ENCODE peak calls at places on chromosomes 16 and 17, in seven cellular contexts. Y is GM20000, V is mucosa of descending colon, O is foreskin fibroblast, R is adrenal gland, I is GM10248, P is HFFc6. H is an unnamed sample.

GRCh38 chr17:19647697-19648474 is 665 bp upstream of the ALDH3A2 start:
- DNase-seq in Y (peak; percentile 52), V (peak; percentile 73), O (peak; percentile 82), R (peak; percentile 79), I (peak; percentile 46), P (peak; percentile 58), H (peak; percentile 49)

GRCh38 chr17:74981979-74982662 is 5.3 kb upstream of the CDR2L start:
- DNase-seq in Y (peak; percentile 81), V (peak; percentile 79), O (peak; percentile 76), R (peak; percentile 78), I (peak; percentile 75), P (no peak), H (peak; percentile 86)

GRCh38 chr17:50884354-50885311 is 18.5 kb upstream of the TOB1 start:
- DNase-seq in Y (no peak), V (peak; percentile 61), O (no peak), R (no peak), I (no peak), P (no peak), H (no peak)

GRCh38 chr16:49821156-49821555 is 34.8 kb downstream of the ZNF423 start:
- DNase-seq in Y (no peak), V (no peak), O (no peak), R (no peak), I (no peak), P (no peak), H (no peak)

GRCh38 chr17:59361386-59361785 is 29.9 kb downstream of the YPEL2 start:
- DNase-seq in Y (no peak), V (no peak), O (peak; percentile 93), R (peak; percentile 43), I (no peak), P (peak; percentile 97), H (no peak)

GRCh38 chr16:22395960-22396359 is 21.5 kb upstream of the CDR2 start:
- DNase-seq in Y (no peak), V (no peak), O (no peak), R (no peak), I (no peak), P (no peak), H (no peak)

GRCh38 chr17:48636177-48637018 is 10.2 kb upstream of the HOXB9 start:
- DNase-seq in Y (peak; percentile 87), V (peak; percentile 94), O (peak; percentile 54), R (peak; percentile 74), I (peak; percentile 82), P (peak; percentile 14), H (peak; percentile 79)

GRCh38 chr17:74249966-74250365 is 24.1 kb upstream of the DNAI2 start:
- DNase-seq in Y (no peak), V (no peak), O (no peak), R (no peak), I (no peak), P (no peak), H (no peak)

GRCh38 chr16:28192811-28193529 is 18.8 kb downstream of the XPO6 start:
- DNase-seq in Y (peak; percentile 73), V (peak; percentile 43), O (no peak), R (no peak), I (peak; percentile 74), P (no peak), H (peak; percentile 74)

GRCh38 chr16:85150331-85150940 is 38.2 kb upstream of the CIBAR2 start:
- DNase-seq in Y (no peak), V (no peak), O (no peak), R (no peak), I (no peak), P (no peak), H (no peak)

DNA sequence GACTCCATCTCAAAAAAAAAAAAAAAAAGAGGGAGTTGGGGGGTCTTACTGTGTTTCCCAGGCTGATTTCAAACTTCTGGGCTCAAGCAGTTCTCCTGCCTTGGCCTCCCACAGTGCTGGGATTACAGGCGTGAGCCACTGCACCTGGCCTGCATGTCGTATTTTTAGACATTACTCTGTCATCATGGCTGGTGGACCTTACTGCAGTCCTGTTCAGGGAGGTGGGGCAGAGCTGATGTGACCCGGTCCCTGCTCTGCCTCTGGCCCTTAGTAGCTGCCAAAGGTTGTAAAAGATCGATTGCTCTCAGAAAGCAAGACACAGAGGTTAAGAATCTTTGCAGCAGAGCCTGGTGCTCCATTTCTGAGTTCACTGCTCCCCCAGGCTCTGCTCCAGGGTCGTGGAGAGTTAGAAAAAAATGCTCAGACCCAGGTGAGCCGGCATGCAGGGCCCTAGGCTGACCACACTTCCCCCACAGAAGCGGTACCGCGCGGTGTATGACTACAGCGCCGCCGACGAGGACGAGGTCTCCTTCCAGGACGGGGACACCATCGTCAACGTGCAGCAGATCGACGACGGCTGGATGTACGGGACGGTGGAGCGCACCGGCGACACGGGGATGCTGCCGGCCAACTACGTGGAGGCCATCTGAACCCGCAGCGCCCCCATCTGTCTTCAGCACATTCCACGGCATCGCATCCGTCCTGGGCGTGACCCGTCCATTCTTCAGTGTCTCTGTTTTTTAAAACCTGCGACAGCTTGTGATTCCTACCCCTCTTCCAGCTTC is 7.1 kb upstream of the LASP1NB start:
- DNase-seq in Y (no peak), V (no peak), O (no peak), R (no peak), I (no peak), P (no peak), H (no peak)
- TF ChIP-seq CTCF in Y (no peak), V (no peak), O (no peak), R (no peak), I (no peak), P (peak; percentile 26), H (no peak)

GRCh38 chr17:39678340-39679116 is 9.3 kb downstream of the PGAP3 start:
- DNase-seq in Y (no peak), V (peak; percentile 91), O (no peak), R (no peak), I (no peak), P (no peak), H (no peak)
- TF ChIP-seq CTCF in Y (no peak), V (no peak), O (no peak), R (no peak), I (no peak), P (no peak), H (no peak)

DNA sequence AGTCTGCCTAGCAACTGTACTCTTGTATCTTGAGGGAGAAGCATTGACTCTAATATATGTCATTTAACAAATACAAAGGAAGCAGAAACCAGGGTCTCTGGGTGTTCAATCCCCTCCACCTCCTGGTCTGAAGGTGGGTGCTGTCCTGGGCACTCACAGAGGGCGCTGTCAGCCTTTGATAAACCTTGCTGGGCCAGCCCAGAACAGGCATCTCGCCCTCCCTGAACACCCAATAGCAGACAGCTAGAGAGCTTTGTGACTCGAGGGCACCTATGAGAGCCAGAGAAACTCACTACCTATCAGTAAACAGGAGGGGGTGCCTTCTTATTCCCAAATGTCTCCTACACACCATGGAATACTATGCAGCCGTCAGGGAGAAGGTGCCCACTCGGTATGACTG is 6.4 kb upstream of the PIPOX start:
- DNase-seq in Y (no peak), V (no peak), O (no peak), R (no peak), I (no peak), P (no peak), H (no peak)
- TF ChIP-seq CTCF in Y (no peak), V (no peak), O (no peak), R (no peak), I (no peak), P (no peak), H (no peak)

GRCh38 chr17:76793775-76794174 is 55.9 kb downstream of the MFSD11 start:
- DNase-seq in Y (peak; percentile 40), V (no peak), O (peak; percentile 67), R (no peak), I (no peak), P (peak; percentile 23), H (peak; percentile 39)
- TF ChIP-seq CTCF in Y (peak; percentile 22), V (no peak), O (peak; percentile 56), R (peak; percentile 4), I (peak; percentile 42), P (peak; percentile 75), H (peak; percentile 52)

DNA sequence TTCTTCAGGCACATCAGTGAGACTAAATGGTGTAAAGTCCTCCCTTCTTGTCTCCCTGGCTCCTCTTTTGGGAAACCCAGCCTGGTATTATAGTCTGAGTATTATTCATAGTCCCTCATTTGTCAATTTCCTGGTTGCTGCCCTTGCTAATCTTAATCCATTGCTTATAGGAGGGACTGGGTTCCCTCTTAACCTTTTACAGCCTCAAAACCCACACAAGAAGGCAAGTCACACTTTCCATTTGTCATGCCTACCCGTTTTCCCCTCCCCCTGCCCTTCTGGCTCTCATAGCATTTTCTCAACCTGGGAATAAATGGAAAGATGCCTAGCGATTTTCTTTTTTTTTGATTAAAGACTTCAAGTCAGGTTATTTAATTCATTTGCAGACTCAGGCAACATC is 124.8 kb downstream of the MAP2K6 start:
- DNase-seq in Y (no peak), V (no peak), O (no peak), R (no peak), I (no peak), P (no peak), H (no peak)
- TF ChIP-seq CTCF in Y (no peak), V (no peak), O (no peak), R (no peak), I (no peak), P (no peak), H (no peak)

DNA sequence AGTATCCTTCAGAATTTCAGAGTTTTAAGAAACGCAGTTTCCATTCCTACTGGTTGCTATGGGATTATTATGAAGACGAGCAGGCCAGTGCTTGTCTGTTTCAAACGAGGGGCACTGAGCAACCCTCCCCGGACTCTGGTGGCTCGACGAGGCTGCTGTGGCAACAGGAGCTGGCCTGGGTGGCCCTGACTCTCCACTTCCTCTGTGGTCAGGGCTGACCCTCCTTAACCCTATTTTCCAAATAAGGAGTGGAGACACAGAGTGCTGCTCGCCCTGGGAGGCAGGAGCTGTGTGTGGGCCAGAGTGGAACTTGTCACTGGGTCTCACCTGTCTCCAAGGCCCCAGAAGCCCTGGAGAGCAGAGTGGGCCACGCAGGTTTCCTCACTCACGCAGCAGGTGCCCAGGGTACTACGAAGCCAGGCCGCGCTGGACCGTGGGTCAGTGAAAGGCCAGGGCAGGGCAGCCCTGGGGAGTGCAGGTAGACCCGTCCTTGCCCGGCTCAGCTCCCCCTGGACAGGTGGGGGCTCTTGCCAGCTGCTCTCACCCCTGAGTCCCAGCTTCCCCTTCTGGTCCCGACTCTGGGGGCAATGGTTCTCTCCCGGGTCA is 3.3 kb downstream of the GALNS start:
- DNase-seq in Y (no peak), V (no peak), O (no peak), R (no peak), I (no peak), P (no peak), H (no peak)
- TF ChIP-seq CTCF in Y (no peak), V (no peak), O (no peak), R (no peak), I (no peak), P (no peak), H (no peak)

H was measured in GM13977.